ENCODE peak calls at places on chromosomes 6 and 20, in eight cellular contexts. One of them, this sample, is unnamed.

GRCh38 chr6:47722178-47722577 is 23.8 kb downstream of the ADGRF4 start:
- DNase-seq in AG10803: no peak
- DNase-seq in effector memory CD4-positive, alpha-beta T cell: no peak
- DNase-seq in cerebellum: no peak
- DNase-seq in thoracic aorta: no peak
- DNase-seq in GM04504: no peak
- DNase-seq in pancreas: no peak
- DNase-seq in mucosa of gallbladder: no peak
- DNase-seq in this sample: no peak

GRCh38 chr6:106381223-106381622 is 20.7 kb downstream of the CRYBG1 start:
- DNase-seq in AG10803: no peak
- DNase-seq in thoracic aorta: no peak
- DNase-seq in GM04504: no peak
- DNase-seq in pancreas: no peak
- DNase-seq in mucosa of gallbladder: no peak
- DNase-seq in effector memory CD4-positive, alpha-beta T cell: no peak
- DNase-seq in cerebellum: no peak
- DNase-seq in this sample: no peak

GRCh38 chr6:26270121-26270861 is 94.7 kb upstream of the BTN3A2 start:
- DNase-seq in AG10803: no peak
- DNase-seq in thoracic aorta: no peak
- DNase-seq in mucosa of gallbladder: no peak
- DNase-seq in GM04504: no peak
- DNase-seq in pancreas: no peak
- DNase-seq in effector memory CD4-positive, alpha-beta T cell: no peak
- DNase-seq in cerebellum: no peak
- DNase-seq in this sample: no peak

GRCh38 chr6:48567016-48567415 is 456.0 kb upstream of the PTCHD4 start:
- DNase-seq in cerebellum: no peak
- DNase-seq in effector memory CD4-positive, alpha-beta T cell: no peak
- DNase-seq in thoracic aorta: no peak
- DNase-seq in pancreas: no peak
- DNase-seq in mucosa of gallbladder: no peak
- DNase-seq in AG10803: no peak
- DNase-seq in GM04504: no peak
- DNase-seq in this sample: no peak

GRCh38 chr6:116444991-116445566 is 16.1 kb upstream of the CALHM6 start:
- DNase-seq in effector memory CD4-positive, alpha-beta T cell: no peak
- DNase-seq in AG10803: peak; percentile 52
- DNase-seq in cerebellum: no peak
- DNase-seq in mucosa of gallbladder: no peak
- DNase-seq in thoracic aorta: no peak
- DNase-seq in GM04504: no peak
- DNase-seq in pancreas: no peak
- DNase-seq in this sample: no peak

GRCh38 chr20:9160760-9161159 is 91.9 kb downstream of the PLCB4 start:
- DNase-seq in cerebellum: no peak
- DNase-seq in pancreas: no peak
- DNase-seq in thoracic aorta: no peak
- DNase-seq in AG10803: peak; percentile 56
- DNase-seq in GM04504: no peak
- DNase-seq in mucosa of gallbladder: no peak
- DNase-seq in effector memory CD4-positive, alpha-beta T cell: no peak
- DNase-seq in this sample: no peak

GRCh38 chr6:13624871-13625288 is 9.7 kb downstream of the NOL7 start:
- DNase-seq in GM04504: peak; percentile 3
- DNase-seq in AG10803: peak; percentile 38
- DNase-seq in cerebellum: peak; percentile 8
- DNase-seq in mucosa of gallbladder: no peak
- DNase-seq in thoracic aorta: no peak
- DNase-seq in pancreas: no peak
- DNase-seq in effector memory CD4-positive, alpha-beta T cell: no peak
- DNase-seq in this sample: peak; percentile 24

GRCh38 chr6:129469070-129469662 is 240.8 kb downstream of the ARHGAP18 start:
- DNase-seq in mucosa of gallbladder: no peak
- DNase-seq in cerebellum: no peak
- DNase-seq in effector memory CD4-positive, alpha-beta T cell: no peak
- DNase-seq in AG10803: no peak
- DNase-seq in thoracic aorta: no peak
- DNase-seq in pancreas: no peak
- DNase-seq in GM04504: no peak
- DNase-seq in this sample: no peak

GRCh38 chr20:2875690-2876203 is 2.5 kb downstream of the PTPRA start:
- DNase-seq in effector memory CD4-positive, alpha-beta T cell: no peak
- DNase-seq in pancreas: no peak
- DNase-seq in AG10803: no peak
- DNase-seq in GM04504: no peak
- DNase-seq in mucosa of gallbladder: no peak
- DNase-seq in thoracic aorta: no peak
- DNase-seq in cerebellum: no peak
- DNase-seq in this sample: no peak

GRCh38 chr20:14838663-14839650 is 501.5 kb upstream of the FLRT3 start:
- DNase-seq in effector memory CD4-positive, alpha-beta T cell: no peak
- DNase-seq in thoracic aorta: no peak
- DNase-seq in mucosa of gallbladder: no peak
- DNase-seq in cerebellum: no peak
- DNase-seq in AG10803: peak; percentile 24
- DNase-seq in pancreas: no peak
- DNase-seq in GM04504: peak; percentile 10
- DNase-seq in this sample: peak; percentile 38

GRCh38 chr6:138428943-138429616 is 25.1 kb downstream of the HEBP2 start:
- DNase-seq in pancreas: no peak
- DNase-seq in GM04504: peak; percentile 26
- DNase-seq in cerebellum: peak; percentile 60
- DNase-seq in mucosa of gallbladder: no peak
- DNase-seq in thoracic aorta: no peak
- DNase-seq in AG10803: peak; percentile 71
- DNase-seq in effector memory CD4-positive, alpha-beta T cell: no peak
- DNase-seq in this sample: peak; percentile 58